ENCODE peak calls at places on chromosomes 7 and 10, in six cellular contexts. B is A549, U is K562, E is IMR-90, T is HepG2, R is GM12878. Y is an unnamed sample.

GRCh38 chr10:69446650-69447151 is 4.6 kb upstream of the TSPAN15 start:
- DNase-seq in R (no peak), E (peak), T (peak), B (peak), U (no peak), Y (no peak)

GRCh38 chr10:103592186-103593021 is 98.9 kb downstream of the NEURL1 start:
- DNase-seq in B (peak), E (peak), T (peak), R (no peak), U (peak), Y (peak)

GRCh38 chr10:18397886-18398285 is 253.5 kb downstream of the NSUN6 start:
- DNase-seq in R (no peak), B (no peak), T (no peak), E (no peak), U (no peak), Y (no peak)

GRCh38 chr7:88169717-88170320 is 50.0 kb downstream of the SRI start:
- DNase-seq in E (peak), R (no peak), U (no peak), B (peak), T (peak), Y (peak)

GRCh38 chr7:140937702-140938283 is 13.1 kb upstream of the BRAF start:
- DNase-seq in R (no peak), B (no peak), U (no peak), T (no peak), E (no peak), Y (no peak)

GRCh38 chr10:123501148-123501547 is 165.0 kb upstream of the GPR26 start:
- DNase-seq in R (no peak), B (no peak), T (no peak), U (no peak), E (no peak), Y (no peak)

GRCh38 chr10:61629594-61629993 is 33.1 kb upstream of the CABCOCO1 start:
- DNase-seq in U (no peak), E (no peak), B (no peak), T (no peak), R (no peak), Y (no peak)

GRCh38 chr10:112844681-112845080 is 105.4 kb upstream of the TCF7L2 start:
- DNase-seq in R (no peak), E (no peak), B (no peak), T (no peak), U (no peak), Y (no peak)

GRCh38 chr7:151251328-151251925 is 2.9 kb upstream of the SMARCD3 start:
- DNase-seq in R (no peak), U (no peak), T (no peak), B (peak), E (peak), Y (peak)

GRCh38 chr10:62082729-62083412 is 181.4 kb downstream of the ARID5B start:
- DNase-seq in T (peak), B (no peak), E (peak), U (no peak), R (peak), Y (peak)

GRCh38 chr10:10677479-10677878 is 340.2 kb upstream of the CELF2 start:
- DNase-seq in B (no peak), U (no peak), R (peak), E (peak), T (no peak), Y (peak)

GRCh38 chr10:48568546-48568945 is 36.3 kb downstream of the ARHGAP22 start:
- DNase-seq in T (no peak), R (no peak), E (no peak), U (no peak), B (no peak), Y (no peak)

GRCh38 chr10:69362471-69362954 is 54.2 kb downstream of the TACR2 start:
- DNase-seq in T (no peak), E (peak), B (no peak), U (no peak), R (no peak), Y (no peak)

GRCh38 chr7:27262121-27262520 is 19.5 kb downstream of the EVX1 start:
- DNase-seq in E (no peak), U (no peak), T (no peak), B (no peak), R (no peak), Y (no peak)

GRCh38 chr7:42237891-42238531 is 1.0 kb upstream of the GLI3 start:
- DNase-seq in E (peak), T (no peak), R (no peak), U (peak), B (no peak), Y (peak)

GRCh38 chr7:88224596-88225275 is 4.9 kb upstream of the SRI start:
- DNase-seq in E (peak), R (no peak), B (no peak), U (no peak), T (no peak), Y (no peak)

GRCh38 chr10:116470768-116471415 is 43.2 kb downstream of the PNLIPRP3 start:
- DNase-seq in E (no peak), U (peak), B (peak), T (peak), R (no peak), Y (peak)

GRCh38 chr10:86688398-86688921 is 20.1 kb downstream of the LDB3 start:
- DNase-seq in R (no peak), B (peak), T (peak), E (peak), U (peak), Y (peak)

GRCh38 chr10:131226831-131227740 is 84.4 kb downstream of the TCERG1L start:
- DNase-seq in B (no peak), E (no peak), U (no peak), T (no peak), R (no peak), Y (no peak)

GRCh38 chr10:133400624-133401424 is 6.9 kb downstream of the MTG1 start:
- DNase-seq in U (no peak), T (no peak), E (no peak), B (no peak), R (peak), Y (no peak)

GRCh38 chr7:16954326-16954725 is 72.5 kb upstream of the AGR3 start:
- DNase-seq in E (no peak), R (no peak), T (no peak), U (no peak), B (no peak), Y (no peak)

GRCh38 chr10:14004536-14004935 is 326.2 kb downstream of the FRMD4A start:
- DNase-seq in R (no peak), U (no peak), T (no peak), E (peak), B (no peak), Y (no peak)

GRCh38 chr7:47292832-47293309 is 289.0 kb downstream of the TNS3 start:
- DNase-seq in E (peak), B (no peak), U (no peak), R (no peak), T (peak), Y (no peak)

DNA sequence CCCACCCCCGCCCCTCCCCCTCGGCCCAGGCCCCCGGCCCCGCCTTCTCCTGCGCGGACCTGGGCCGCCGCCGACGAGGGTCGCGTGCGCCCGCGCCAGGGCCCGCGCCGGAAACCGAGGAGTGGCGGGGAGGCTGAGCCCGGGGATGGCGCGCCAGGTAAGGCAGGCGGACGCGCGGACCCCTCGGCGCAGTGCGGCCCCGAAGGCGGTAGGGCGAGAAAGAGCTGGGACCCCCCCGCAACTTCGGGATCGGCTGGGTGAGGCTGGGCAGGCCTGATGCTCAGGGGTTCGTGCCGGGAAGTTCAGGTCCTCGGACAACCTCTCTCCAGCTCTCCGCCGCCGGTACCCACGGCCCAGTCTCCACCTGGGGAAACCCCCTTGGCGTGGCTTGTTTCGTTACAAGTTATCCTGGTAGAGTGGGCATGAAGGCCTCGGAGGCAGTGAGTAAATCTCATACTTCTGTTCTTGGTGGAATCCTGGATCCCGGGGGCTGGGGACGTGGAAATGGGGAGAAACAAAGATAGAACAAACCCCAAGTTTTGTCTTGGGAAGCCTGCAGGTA is 58.4 kb downstream of the ZNF467 start:
- DNase-seq in T (no peak), B (no peak), E (peak), U (no peak), R (no peak), Y (no peak)
- TF ChIP-seq BHLHE40 in T (peak), B (no peak), E (no peak), U (peak), R (peak), Y (no peak)

GRCh38 chr7:73438547-73439245 is 5.1 kb downstream of the FZD9 start:
- DNase-seq in T (no peak), R (no peak), B (no peak), E (no peak), U (no peak), Y (no peak)
- TF ChIP-seq BHLHE40 in T (no peak), R (no peak), B (no peak), E (no peak), U (no peak), Y (no peak)

DNA sequence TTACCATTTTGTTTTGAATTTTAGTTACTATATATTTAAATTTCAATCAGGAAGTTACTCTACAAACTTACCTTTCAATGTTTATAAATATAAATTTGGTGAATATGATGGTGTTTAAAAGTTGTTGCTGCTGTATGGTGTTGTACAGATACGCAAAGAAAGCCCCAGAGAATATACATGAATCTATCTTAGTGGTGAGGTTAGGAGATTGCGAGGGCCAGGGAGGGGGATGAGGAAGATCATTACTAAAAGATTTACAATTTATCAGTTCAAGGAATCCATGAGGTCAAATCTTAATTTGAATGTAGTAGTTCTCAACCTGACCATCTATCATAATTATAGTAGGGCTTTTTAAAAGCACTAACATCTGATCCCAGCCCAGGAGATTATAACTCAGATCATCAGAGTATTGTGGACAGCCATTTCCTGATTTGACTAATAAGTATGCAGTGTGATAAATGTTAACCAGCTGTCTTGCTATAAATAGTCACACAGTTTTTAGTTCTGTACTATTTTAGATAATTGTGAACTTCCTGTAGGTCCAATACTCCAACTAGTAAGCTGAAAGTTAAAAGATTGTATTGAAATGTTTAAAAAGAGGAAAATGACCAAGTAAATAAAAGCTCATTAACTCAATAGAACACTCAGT is 23.6 kb downstream of the FAM3C start:
- DNase-seq in T (no peak), B (no peak), U (no peak), E (peak), R (peak), Y (no peak)
- TF ChIP-seq BHLHE40 in T (no peak), B (no peak), U (no peak), E (no peak), R (no peak), Y (no peak)

GRCh38 chr7:64541438-64542359 is 21.2 kb downstream of the ZNF680 start:
- DNase-seq in B (no peak), E (peak), R (no peak), T (no peak), U (no peak), Y (no peak)
- TF ChIP-seq BHLHE40 in B (no peak), E (no peak), R (no peak), T (no peak), U (no peak), Y (no peak)

GRCh38 chr10:34931216-34931615 is 116.1 kb upstream of the PARD3 start:
- DNase-seq in R (no peak), U (no peak), T (no peak), B (no peak), E (no peak), Y (no peak)
- TF ChIP-seq BHLHE40 in R (no peak), U (no peak), T (no peak), B (no peak), E (no peak), Y (no peak)

GRCh38 chr7:20575758-20576135 is 39.7 kb upstream of the ABCB5 start:
- DNase-seq in U (no peak), B (no peak), R (no peak), E (no peak), T (no peak), Y (no peak)

GRCh38 chr7:20578257-20578771 is 37.2 kb upstream of the ABCB5 start:
- DNase-seq in E (no peak), R (no peak), T (no peak), U (no peak), B (no peak), Y (no peak)

GRCh38 chr7:20576166-20576660 is 39.3 kb upstream of the ABCB5 start:
- DNase-seq in B (no peak), U (no peak), T (no peak), E (no peak), R (no peak), Y (no peak)

GRCh38 chr7:20574784-20575757 is 40.4 kb upstream of the ABCB5 start:
- DNase-seq in B (no peak), U (no peak), E (no peak), R (no peak), T (no peak), Y (no peak)

GRCh38 chr7:20577362-20578069 is 38.0 kb upstream of the ABCB5 start:
- DNase-seq in R (no peak), U (no peak), T (no peak), E (no peak), B (no peak), Y (no peak)
- TF ChIP-seq BHLHE40 in R (no peak), U (no peak), T (no peak), E (no peak), B (no peak), Y (no peak)